ENCODE peak calls at places on chromosomes 13 and 19, in seven cellular contexts. X, Y, H, D, K, E and A are unnamed samples.

GRCh38 chr13:30364133-30364532 is 56.8 kb upstream of the KATNAL1 start:
- DNase-seq in X (no peak), Y (no peak), H (peak), D (no peak), K (no peak), E (no peak), A (no peak)

GRCh38 chr19:47511681-47512080 is 3.2 kb downstream of the NAPA start:
- DNase-seq in X (peak), Y (no peak), H (peak), D (no peak), K (no peak), E (no peak), A (no peak)

GRCh38 chr13:105552078-105552477 is 983.4 kb downstream of the EFNB2 start:
- DNase-seq in X (no peak), Y (no peak), H (no peak), D (no peak), K (no peak), E (no peak), A (no peak)

GRCh38 chr19:16446108-16447014 is 25.4 kb downstream of the EPS15L1 start:
- DNase-seq in X (no peak), Y (no peak), H (no peak), D (no peak), K (no peak), E (no peak), A (no peak)

GRCh38 chr13:36673838-36674326 is at the start of gene SERTM1:
- DNase-seq in X (no peak), Y (peak), H (peak), D (peak), K (peak), E (no peak), A (no peak)

GRCh38 chr13:34356686-34357434 is 538.9 kb downstream of the RFC3 start:
- DNase-seq in X (no peak), Y (no peak), H (no peak), D (no peak), K (no peak), E (no peak), A (no peak)

GRCh38 chr19:18895038-18895827 is 725 bp downstream of the CERS1 start:
- DNase-seq in X (peak), Y (peak), H (peak), D (no peak), K (peak), E (no peak), A (no peak)

GRCh38 chr13:44120814-44121505 is 241.3 kb downstream of the LACC1 start:
- DNase-seq in X (no peak), Y (no peak), H (no peak), D (no peak), K (no peak), E (no peak), A (no peak)

GRCh38 chr19:1082165-1082927 is 12.8 kb downstream of the POLR2E start:
- DNase-seq in X (no peak), Y (peak), H (peak), D (peak), K (peak), E (peak), A (no peak)

GRCh38 chr13:75537401-75538365 is at the start of gene COMMD6:
- DNase-seq in X (peak), Y (peak), H (peak), D (peak), K (peak), E (peak), A (peak)

GRCh38 chr19:48830965-48831364 is 5.3 kb downstream of the HSD17B14 start:
- DNase-seq in X (no peak), Y (no peak), H (no peak), D (no peak), K (no peak), E (no peak), A (no peak)

GRCh38 chr19:54418930-54419800 is 3.9 kb downstream of the TTYH1 start:
- DNase-seq in X (no peak), Y (no peak), H (no peak), D (no peak), K (no peak), E (no peak), A (no peak)

GRCh38 chr19:6765738-6766356 is 1.4 kb downstream of the SH2D3A start:
- DNase-seq in X (no peak), Y (peak), H (no peak), D (peak), K (no peak), E (peak), A (no peak)

GRCh38 chr19:1618157-1619093 is 13.2 kb upstream of the UQCR11 start:
- DNase-seq in X (peak), Y (peak), H (peak), D (no peak), K (no peak), E (no peak), A (no peak)

GRCh38 chr13:113928701-113929627 is 44.9 kb downstream of the C13orf46 start:
- DNase-seq in X (peak), Y (no peak), H (peak), D (no peak), K (no peak), E (no peak), A (peak)

GRCh38 chr13:31000889-31001288 is 68.4 kb downstream of the TEX26 start:
- DNase-seq in X (no peak), Y (no peak), H (peak), D (no peak), K (no peak), E (no peak), A (no peak)

GRCh38 chr13:60244381-60244780 is 80.7 kb upstream of the DIAPH3 start:
- DNase-seq in X (no peak), Y (no peak), H (no peak), D (no peak), K (no peak), E (no peak), A (no peak)

GRCh38 chr13:93151277-93151676 is 75.3 kb upstream of the GPC6 start:
- DNase-seq in X (peak), Y (no peak), H (peak), D (no peak), K (no peak), E (no peak), A (no peak)

GRCh38 chr13:75101997-75102720 is 379.8 kb downstream of the TBC1D4 start:
- DNase-seq in X (peak), Y (no peak), H (peak), D (no peak), K (no peak), E (no peak), A (no peak)

GRCh38 chr19:11092181-11092538 is 2.9 kb downstream of the LDLR start:
- DNase-seq in X (peak), Y (peak), H (peak), D (peak), K (no peak), E (no peak), A (no peak)

GRCh38 chr13:100892981-100893380 is 218.4 kb upstream of the TMTC4 start:
- DNase-seq in X (no peak), Y (no peak), H (no peak), D (no peak), K (no peak), E (no peak), A (no peak)

GRCh38 chr13:36965767-36966166 is 33.4 kb downstream of the ALG5 start:
- DNase-seq in X (peak), Y (no peak), H (peak), D (no peak), K (no peak), E (no peak), A (no peak)